ENCODE peak calls at places on chromosomes 4 and X, in six cellular contexts. F is endothelial cell of umbilical vein, U is endothelial cell, K is suprapubic skin, D is GM06990, T is AG10803. H is an unnamed sample.
A peak's percentile ranks its signal among the peaks of the same experiment; 100 is the strongest.

GRCh38 chr4:123709336-123709735 is 312.7 kb downstream of the SPRY1 start:
- DNase-seq in D (no peak), F (peak; percentile 11), U (no peak), K (no peak), T (no peak), H (no peak)

GRCh38 chrX:122026665-122027064 is 979.3 kb downstream of the GLUD2 start:
- DNase-seq in U (no peak), D (no peak), K (no peak), F (no peak), T (no peak), H (no peak)

GRCh38 chr4:182486895-182487294 is 243.7 kb downstream of the TENM3 start:
- DNase-seq in D (no peak), T (no peak), F (no peak), U (no peak), K (no peak), H (no peak)

GRCh38 chr4:146952896-146953295 is 7.2 kb upstream of the TTC29 start:
- DNase-seq in F (no peak), K (no peak), U (no peak), D (no peak), T (no peak), H (no peak)

GRCh38 chr4:174648859-174649258 is 126.6 kb upstream of the HPGD start:
- DNase-seq in T (no peak), F (no peak), U (no peak), D (no peak), K (no peak), H (no peak)

GRCh38 chr4:94533405-94534223 is 81.9 kb downstream of the PDLIM5 start:
- DNase-seq in F (peak; percentile 48), T (no peak), D (no peak), U (no peak), K (no peak), H (no peak)

GRCh38 chr4:111213520-111213919 is 590.6 kb upstream of the PITX2 start:
- DNase-seq in U (no peak), K (no peak), D (no peak), T (peak; percentile 74), F (no peak), H (no peak)

GRCh38 chr4:41092128-41092527 is 122.2 kb downstream of the APBB2 start:
- DNase-seq in D (no peak), K (no peak), U (no peak), T (no peak), F (no peak), H (no peak)

GRCh38 chr4:10140866-10141759 is 24.5 kb upstream of the WDR1 start:
- DNase-seq in U (no peak), K (no peak), T (no peak), F (no peak), D (no peak), H (no peak)

GRCh38 chrX:110734894-110735541 is 60.6 kb downstream of the CHRDL1 start:
- DNase-seq in F (no peak), U (no peak), T (peak; percentile 83), K (no peak), D (no peak), H (no peak)

GRCh38 chr4:25939330-25939729 is 25.3 kb downstream of the SMIM20 start:
- DNase-seq in U (no peak), K (no peak), F (no peak), T (no peak), D (no peak), H (no peak)

GRCh38 chr4:144591401-144591800 is 54.6 kb upstream of the HHIP start:
- DNase-seq in K (no peak), D (no peak), F (peak; percentile 86), U (no peak), T (peak; percentile 73), H (no peak)

GRCh38 chr4:70704333-70705145 is 16.2 kb downstream of the UTP3 start:
- DNase-seq in T (peak; percentile 61), U (peak; percentile 88), D (peak; percentile 83), K (peak; percentile 91), F (peak; percentile 81), H (peak; percentile 89)

GRCh38 chrX:102063445-102064074 is 61.9 kb upstream of the TCEAL2 start:
- DNase-seq in T (no peak), K (no peak), D (no peak), F (no peak), U (no peak), H (no peak)

GRCh38 chrX:39869846-39870601 is 227.7 kb downstream of the BCOR start:
- DNase-seq in F (peak; percentile 20), U (no peak), D (no peak), T (no peak), K (no peak), H (peak; percentile 31)

GRCh38 chr4:176778491-176778890 is 14.2 kb downstream of the VEGFC start:
- DNase-seq in D (no peak), F (peak; percentile 64), U (no peak), K (peak; percentile 60), T (peak; percentile 76), H (no peak)

GRCh38 chrX:16771483-16772398 is 14.5 kb upstream of the TXLNG start:
- DNase-seq in U (peak; percentile 2), D (peak; percentile 9), F (peak; percentile 57), K (no peak), T (peak; percentile 1), H (no peak)

GRCh38 chr4:170259631-170260153 is 169.9 kb upstream of the AADAT start:
- DNase-seq in K (peak; percentile 65), F (peak; percentile 34), D (peak; percentile 64), U (peak; percentile 92), T (peak; percentile 74), H (peak; percentile 53)

GRCh38 chr4:35025152-35025834 is 1219.0 kb downstream of the ARAP2 start:
- DNase-seq in K (no peak), D (no peak), T (no peak), U (no peak), F (no peak), H (no peak)

GRCh38 chrX:47815901-47816845 is 20.5 kb upstream of the ZNF81 start:
- DNase-seq in F (peak; percentile 58), K (no peak), D (no peak), T (peak; percentile 25), U (no peak), H (no peak)

GRCh38 chr4:109560687-109561452 is 824 bp downstream of the MCUB start:
- DNase-seq in U (no peak), T (peak; percentile 73), K (peak; percentile 74), F (peak; percentile 74), D (peak; percentile 80), H (peak; percentile 87)

GRCh38 chr4:115234405-115235093 is 121.1 kb upstream of the NDST4 start:
- DNase-seq in K (no peak), D (no peak), F (no peak), U (peak; percentile 15), T (no peak), H (peak; percentile 17)

GRCh38 chr4:184459413-184459812 is 14.9 kb downstream of the IRF2 start:
- DNase-seq in K (no peak), U (no peak), D (no peak), T (peak; percentile 71), F (no peak), H (no peak)

GRCh38 chrX:107712231-107713204 is 63.1 kb downstream of the TSC22D3 start:
- DNase-seq in U (no peak), F (no peak), D (no peak), T (peak; percentile 44), K (peak; percentile 73), H (no peak)

GRCh38 chrX:107716045-107716684 is 59.4 kb downstream of the TSC22D3 start:
- DNase-seq in U (peak; percentile 33), K (peak; percentile 62), F (peak; percentile 32), T (peak; percentile 23), D (peak; percentile 56), H (peak; percentile 41)

GRCh38 chrX:107713205-107714195 is 62.1 kb downstream of the TSC22D3 start:
- DNase-seq in F (no peak), T (peak; percentile 17), U (no peak), K (peak; percentile 61), D (no peak), H (no peak)

GRCh38 chrX:107715331-107716044 is 60.1 kb downstream of the TSC22D3 start:
- DNase-seq in D (no peak), T (peak; percentile 50), U (no peak), K (peak; percentile 54), F (no peak), H (no peak)

GRCh38 chrX:107714196-107714811 is 61.3 kb downstream of the TSC22D3 start:
- DNase-seq in T (peak; percentile 8), D (no peak), K (peak; percentile 67), U (no peak), F (no peak), H (no peak)
- TF ChIP-seq CTCF in T (peak; percentile 19), D (peak; percentile 16), K (no peak), U (no peak), F (peak; percentile 30), H (no peak)

DNA sequence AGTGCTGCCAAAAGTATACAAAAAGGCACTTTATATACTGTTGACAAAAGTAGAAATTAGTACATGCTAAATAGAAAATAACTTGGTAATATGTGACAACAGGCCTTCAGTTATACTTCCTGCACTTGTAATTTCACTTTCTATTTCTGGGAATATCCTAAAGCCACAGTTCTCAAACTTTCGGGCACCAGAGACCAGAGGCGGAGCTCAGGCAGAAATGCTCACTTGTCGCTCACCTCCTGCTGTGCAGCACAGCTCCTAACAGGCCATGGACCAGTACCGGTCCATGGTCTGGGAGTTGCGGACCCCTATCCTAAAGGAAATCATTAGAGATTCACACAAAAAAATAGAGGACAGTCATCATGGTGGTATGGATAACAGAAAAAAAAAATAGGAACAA is 25.7 kb downstream of the ACSL4 start:
- DNase-seq in D (no peak), U (no peak), T (no peak), K (no peak), F (no peak), H (no peak)
- TF ChIP-seq CTCF in D (no peak), U (no peak), T (no peak), K (no peak), F (no peak), H (no peak)

GRCh38 chr4:91092398-91092955 is 965.3 kb downstream of the CCSER1 start:
- DNase-seq in D (no peak), U (no peak), K (no peak), F (no peak), T (no peak), H (no peak)
- TF ChIP-seq CTCF in D (no peak), U (no peak), K (no peak), F (no peak), T (no peak), H (no peak)

DNA sequence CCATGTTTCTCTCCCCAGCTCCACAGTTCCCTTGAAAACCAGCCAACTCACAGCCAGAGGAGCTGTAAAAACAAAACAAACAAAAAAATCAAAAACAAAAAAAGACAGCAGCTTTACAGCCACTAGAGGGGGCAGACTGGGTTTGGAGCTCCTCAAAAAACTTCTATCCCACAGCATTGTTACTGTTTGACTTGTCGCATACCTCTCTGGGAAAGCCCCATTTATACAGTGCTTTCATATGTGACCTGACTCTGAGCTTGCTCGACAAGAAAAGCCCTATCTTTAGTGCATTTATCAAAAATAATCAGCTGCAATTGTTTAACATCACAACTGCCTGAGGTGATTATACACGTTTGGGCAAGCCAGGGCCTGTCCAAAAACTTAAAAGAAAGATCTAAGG is 21.6 kb downstream of the TSPAN6 start:
- DNase-seq in U (peak; percentile 11), K (no peak), D (peak; percentile 16), T (peak; percentile 72), F (peak; percentile 74), H (no peak)
- TF ChIP-seq CTCF in U (peak; percentile 46), K (peak; percentile 19), D (peak; percentile 70), T (peak; percentile 73), F (peak; percentile 60), H (peak; percentile 50)

H was measured in GM13977.